ENCODE peak calls at places on chromosomes 3 and 15, in seven cellular contexts. T, F, I, U, Z, A and Y are unnamed samples.
A peak's percentile ranks its signal among the peaks of the same experiment; 100 is the strongest.

GRCh38 chr3:72303926-72304325 is 519.0 kb upstream of the PROK2 start:
- DNase-seq in T (no peak), F (no peak), I (no peak), U (no peak), Z (no peak), A (no peak), Y (no peak)

GRCh38 chr15:45121020-45121419 is 6.9 kb downstream of the DUOXA2 start:
- DNase-seq in T (no peak), F (no peak), I (no peak), U (no peak), Z (no peak), A (no peak), Y (no peak)

GRCh38 chr3:15476378-15476777 is 45.1 kb downstream of the COLQ start:
- DNase-seq in T (no peak), F (peak; percentile 26), I (peak; percentile 47), U (no peak), Z (no peak), A (no peak), Y (peak; percentile 39)

GRCh38 chr3:172595648-172596393 is 72.6 kb upstream of the TNFSF10 start:
- DNase-seq in T (peak; percentile 32), F (peak; percentile 77), I (peak; percentile 85), U (no peak), Z (peak; percentile 80), A (peak; percentile 48), Y (peak; percentile 76)

GRCh38 chr3:183634707-183635106 is 716 bp upstream of the KLHL24 start:
- DNase-seq in T (no peak), F (no peak), I (no peak), U (no peak), Z (no peak), A (no peak), Y (no peak)

GRCh38 chr3:52453496-52454234 is at the start of gene TNNC1:
- DNase-seq in T (no peak), F (no peak), I (no peak), U (no peak), Z (no peak), A (no peak), Y (no peak)

GRCh38 chr15:101043911-101044624 is 124.9 kb downstream of the LRRK1 start:
- DNase-seq in T (no peak), F (no peak), I (no peak), U (no peak), Z (no peak), A (no peak), Y (no peak)

GRCh38 chr3:179266701-179267211 is 15.8 kb upstream of the KCNMB3 start:
- DNase-seq in T (no peak), F (no peak), I (no peak), U (no peak), Z (no peak), A (peak; percentile 55), Y (no peak)

GRCh38 chr3:47910777-47911440 is 105.3 kb downstream of the MAP4 start:
- DNase-seq in T (no peak), F (peak; percentile 95), I (peak; percentile 81), U (peak; percentile 24), Z (peak; percentile 93), A (no peak), Y (peak; percentile 91)

GRCh38 chr15:99021669-99022068 is 14.1 kb upstream of the PGPEP1L start:
- DNase-seq in T (no peak), F (no peak), I (no peak), U (no peak), Z (no peak), A (no peak), Y (no peak)

GRCh38 chr15:45645026-45645980 is 10.5 kb downstream of the SQOR start:
- DNase-seq in T (no peak), F (peak; percentile 86), I (peak; percentile 94), U (no peak), Z (peak; percentile 86), A (no peak), Y (peak; percentile 85)

GRCh38 chr15:80695911-80696651 is 971 bp downstream of the ABHD17C start:
- DNase-seq in T (peak; percentile 13), F (peak; percentile 62), I (peak; percentile 29), U (no peak), Z (peak; percentile 74), A (peak; percentile 1), Y (peak; percentile 17)

GRCh38 chr15:75594276-75594675 is 15.2 kb upstream of the PTPN9 start:
- DNase-seq in T (no peak), F (no peak), I (no peak), U (no peak), Z (no peak), A (no peak), Y (peak; percentile 39)

GRCh38 chr15:98983333-98983732 is 24.3 kb downstream of the PGPEP1L start:
- DNase-seq in T (no peak), F (peak; percentile 77), I (peak; percentile 90), U (no peak), Z (peak; percentile 82), A (no peak), Y (peak; percentile 88)

GRCh38 chr3:58659051-58659675 is 7.4 kb downstream of the FAM3D start:
- DNase-seq in T (no peak), F (peak; percentile 68), I (peak; percentile 59), U (no peak), Z (peak; percentile 34), A (no peak), Y (peak; percentile 50)

GRCh38 chr3:123757281-123757940 is 126.7 kb downstream of the MYLK start:
- DNase-seq in T (no peak), F (no peak), I (no peak), U (peak; percentile 62), Z (peak; percentile 55), A (peak; percentile 53), Y (no peak)

GRCh38 chr3:52253314-52254260 is 8.0 kb downstream of the PPM1M start:
- DNase-seq in T (peak; percentile 87), F (no peak), I (no peak), U (peak; percentile 63), Z (peak; percentile 87), A (peak; percentile 91), Y (no peak)

GRCh38 chr3:38028621-38029361 is 651 bp downstream of the PLCD1 start:
- DNase-seq in T (no peak), F (no peak), I (no peak), U (no peak), Z (no peak), A (no peak), Y (no peak)

GRCh38 chr3:120427201-120427600 is 23.6 kb downstream of the FSTL1 start:
- DNase-seq in T (no peak), F (no peak), I (no peak), U (no peak), Z (no peak), A (no peak), Y (no peak)

GRCh38 chr3:161372321-161373260 is 1.3 kb upstream of the SPTSSB start:
- DNase-seq in T (peak; percentile 19), F (peak; percentile 81), I (no peak), U (peak; percentile 58), Z (peak; percentile 36), A (no peak), Y (no peak)

GRCh38 chr3:179063945-179064560 is 7.6 kb downstream of the ZMAT3 start:
- DNase-seq in T (no peak), F (peak; percentile 71), I (peak; percentile 6), U (no peak), Z (peak; percentile 67), A (no peak), Y (no peak)

GRCh38 chr3:126135398-126136076 is 44.8 kb downstream of the ALDH1L1 start:
- DNase-seq in T (no peak), F (no peak), I (no peak), U (no peak), Z (no peak), A (no peak), Y (no peak)

GRCh38 chr3:37210230-37210629 is 35.8 kb upstream of the LRRFIP2 start:
- DNase-seq in T (no peak), F (no peak), I (peak; percentile 25), U (no peak), Z (peak; percentile 57), A (no peak), Y (no peak)

GRCh38 chr3:17233398-17233800 is 348.6 kb downstream of the PLCL2 start:
- DNase-seq in T (peak; percentile 8), F (peak; percentile 97), I (peak; percentile 71), U (no peak), Z (peak; percentile 86), A (peak; percentile 83), Y (peak; percentile 77)

GRCh38 chr3:50211930-50212329 is 6.9 kb downstream of the SLC38A3 start:
- DNase-seq in T (peak; percentile 74), F (no peak), I (peak; percentile 9), U (no peak), Z (no peak), A (no peak), Y (peak; percentile 53)

GRCh38 chr3:149970716-149971402 is at the start of gene PFN2:
- DNase-seq in T (peak; percentile 53), F (peak; percentile 72), I (peak; percentile 67), U (peak; percentile 62), Z (peak; percentile 81), A (peak; percentile 41), Y (peak; percentile 68)

GRCh38 chr3:147395975-147396708 is 10.2 kb downstream of the ZIC4 start:
- DNase-seq in T (no peak), F (no peak), I (no peak), U (no peak), Z (no peak), A (no peak), Y (no peak)

GRCh38 chr3:45807645-45808540 is 11.6 kb upstream of the SLC6A20 start:
- DNase-seq in T (no peak), F (no peak), I (no peak), U (no peak), Z (no peak), A (no peak), Y (no peak)